ENCODE peak calls at places on chromosome X, in eight cellular contexts. F is heart right ventricle, Z is SK-N-SH, O is upper lobe of right lung, K is astrocyte, L is esophagus muscularis mucosa, M is upper lobe of left lung, J is dorsolateral prefrontal cortex. X is an unnamed sample.

GRCh38 chrX:124863303-124863702 is 456.4 kb upstream of the TEX13C start:
- DNase-seq in F (no peak), Z (no peak), O (no peak), K (no peak), L (no peak), M (no peak), J (no peak), X (no peak)

GRCh38 chrX:132614297-132614696 is 125.5 kb upstream of the MBNL3 start:
- DNase-seq in F (no peak), Z (no peak), O (no peak), K (no peak), L (no peak), M (no peak), J (no peak), X (no peak)

GRCh38 chrX:96715412-96715940 is 30.8 kb downstream of the DIAPH2 start:
- DNase-seq in F (no peak), Z (no peak), O (no peak), K (peak), L (no peak), M (no peak), J (no peak), X (no peak)

GRCh38 chrX:133985164-133986007 is at the start of gene GPC3:
- DNase-seq in F (peak), Z (peak), O (peak), K (no peak), L (no peak), M (no peak), J (no peak), X (peak)

GRCh38 chrX:41559662-41560061 is 112.5 kb downstream of the NYX start:
- DNase-seq in F (no peak), Z (no peak), O (no peak), K (peak), L (no peak), M (no peak), J (no peak), X (no peak)

GRCh38 chrX:136176399-136176825 is 29.1 kb downstream of the FHL1 start:
- DNase-seq in F (no peak), Z (no peak), O (no peak), K (peak), L (no peak), M (no peak), J (no peak), X (peak)

GRCh38 chrX:26511621-26512363 is 295.8 kb downstream of the MAGEB5 start:
- DNase-seq in F (no peak), Z (no peak), O (no peak), K (no peak), L (no peak), M (no peak), J (no peak), X (no peak)

GRCh38 chrX:152735860-152736511 is 2.4 kb downstream of the MAGEA12 start:
- DNase-seq in F (no peak), Z (no peak), O (no peak), K (no peak), L (no peak), M (no peak), J (no peak), X (no peak)

GRCh38 chrX:47539860-47540259 is 21.1 kb upstream of the ARAF start:
- DNase-seq in F (no peak), Z (no peak), O (no peak), K (peak), L (no peak), M (no peak), J (no peak), X (no peak)

GRCh38 chrX:114584434-114584943 is 603 bp downstream of the HTR2C start:
- DNase-seq in F (no peak), Z (peak), O (no peak), K (no peak), L (no peak), M (no peak), J (no peak), X (no peak)

GRCh38 chrX:129629837-129630236 is 24.9 kb downstream of the APLN start:
- DNase-seq in F (no peak), Z (no peak), O (no peak), K (no peak), L (no peak), M (no peak), J (no peak), X (no peak)

GRCh38 chrX:21708116-21708515 is 49.8 kb downstream of the SMPX start:
- DNase-seq in F (no peak), Z (no peak), O (no peak), K (no peak), L (no peak), M (no peak), J (no peak), X (no peak)
- TF ChIP-seq CTCF in F (no peak), Z (peak), O (no peak), K (no peak), L (no peak), M (no peak), J (no peak), X (no peak)

GRCh38 chrX:17038277-17038676 is 91.8 kb downstream of the REPS2 start:
- DNase-seq in F (no peak), Z (no peak), O (no peak), K (no peak), L (no peak), M (peak), J (no peak), X (no peak)
- H3K27ac ChIP-seq in F (no peak), Z (no peak), O (peak), K (no peak), L (peak), M (no peak), J (peak), X (no peak)

DNA sequence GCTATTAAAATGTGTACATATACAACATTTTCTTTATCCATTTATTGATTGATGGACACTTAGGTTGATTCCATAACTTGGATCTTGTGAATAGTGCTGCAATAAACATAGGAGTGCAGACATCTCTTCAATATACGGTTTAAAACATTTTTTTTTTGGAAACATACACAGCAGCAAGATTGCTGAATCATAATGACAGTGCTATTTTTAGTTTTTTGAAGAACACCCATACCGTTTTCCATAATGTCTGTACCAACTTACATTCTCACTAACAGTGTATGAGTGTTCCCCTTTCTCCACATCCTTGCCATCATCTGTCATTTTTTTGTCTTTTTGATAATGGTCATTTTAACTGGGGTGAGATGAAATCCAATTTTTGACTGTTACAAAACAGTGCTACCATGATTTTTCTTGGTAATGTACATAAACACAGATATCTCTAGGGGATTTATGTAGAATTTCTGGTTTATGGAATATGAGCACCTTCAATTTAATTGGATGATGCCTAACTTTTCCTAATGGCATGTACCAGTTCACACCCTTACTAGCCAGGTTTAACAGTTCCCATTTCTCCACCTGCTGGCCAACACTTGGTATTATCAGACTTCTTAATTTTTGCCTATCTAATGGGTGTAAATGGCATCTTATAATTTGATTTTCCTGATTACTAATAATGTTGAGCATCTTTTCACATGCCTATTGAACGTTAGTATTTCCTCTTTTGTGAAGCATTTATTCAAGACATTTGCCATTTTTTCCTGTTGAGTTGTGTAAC is 21.0 kb upstream of the TMSB15B start:
- DNase-seq in F (no peak), Z (peak), O (no peak), K (peak), L (no peak), M (no peak), J (no peak), X (peak)
- TF ChIP-seq CTCF in F (no peak), Z (peak), O (peak), K (no peak), L (peak), M (peak), J (peak), X (peak)

GRCh38 chrX:13287816-13288215 is 32.0 kb downstream of the ATXN3L start:
- DNase-seq in F (no peak), Z (no peak), O (no peak), K (peak), L (no peak), M (no peak), J (no peak), X (no peak)
- H3K27ac ChIP-seq in F (no peak), Z (peak), O (no peak), K (peak), L (no peak), M (no peak), J (no peak), X (no peak)

GRCh38 chrX:138128025-138128671 is 562.2 kb downstream of the ZIC3 start:
- DNase-seq in F (no peak), Z (peak), O (no peak), K (peak), L (no peak), M (no peak), J (no peak), X (peak)
- TF ChIP-seq CTCF in F (peak), Z (peak), O (peak), K (peak), L (peak), M (peak), J (peak), X (peak)

X was measured in RWPE1.